ENCODE peak calls at places on chromosomes 7 and 10, in seven cellular contexts. One of them, this sample, is unnamed. For H3K4me1, the result is how much of the 10 kb centered on the place peaks cover.

GRCh38 chr7:98603010-98603777 is 13.9 kb upstream of the NPTX2 start:
- DNase-seq in PC-3: no peak
- DNase-seq in prostate gland: no peak
- DNase-seq in heart left ventricle: no peak
- DNase-seq in cardiac muscle cell: no peak
- DNase-seq in right cardiac atrium: no peak
- DNase-seq in breast epithelium: no peak
- DNase-seq in this sample: no peak

GRCh38 chr7:7595451-7595850 is 28.8 kb downstream of the MIOS start:
- DNase-seq in PC-3: peak
- DNase-seq in prostate gland: no peak
- DNase-seq in heart left ventricle: no peak
- DNase-seq in cardiac muscle cell: peak
- DNase-seq in right cardiac atrium: no peak
- DNase-seq in breast epithelium: no peak
- DNase-seq in this sample: peak

GRCh38 chr10:124428207-124428777 is 9.6 kb upstream of the OAT start:
- DNase-seq in PC-3: peak
- DNase-seq in prostate gland: no peak
- DNase-seq in heart left ventricle: no peak
- DNase-seq in cardiac muscle cell: no peak
- DNase-seq in right cardiac atrium: no peak
- DNase-seq in breast epithelium: no peak
- DNase-seq in this sample: no peak

GRCh38 chr10:11186330-11186729 is 168.7 kb downstream of the CELF2 start:
- DNase-seq in PC-3: no peak
- DNase-seq in prostate gland: no peak
- DNase-seq in heart left ventricle: no peak
- DNase-seq in cardiac muscle cell: no peak
- DNase-seq in right cardiac atrium: no peak
- DNase-seq in breast epithelium: no peak
- DNase-seq in this sample: no peak

GRCh38 chr7:82566752-82567151 is 123.2 kb upstream of the CACNA2D1 start:
- DNase-seq in PC-3: no peak
- DNase-seq in prostate gland: no peak
- DNase-seq in heart left ventricle: no peak
- DNase-seq in cardiac muscle cell: no peak
- DNase-seq in right cardiac atrium: peak
- DNase-seq in breast epithelium: no peak
- DNase-seq in this sample: no peak

GRCh38 chr10:132232981-132233380 is 46.2 kb downstream of the DPYSL4 start:
- DNase-seq in PC-3: no peak
- DNase-seq in prostate gland: no peak
- DNase-seq in heart left ventricle: no peak
- DNase-seq in cardiac muscle cell: no peak
- DNase-seq in right cardiac atrium: peak
- DNase-seq in breast epithelium: no peak
- DNase-seq in this sample: no peak

GRCh38 chr7:37488163-37488759 is 39.6 kb upstream of the ELMO1 start:
- DNase-seq in PC-3: no peak
- DNase-seq in prostate gland: no peak
- DNase-seq in heart left ventricle: no peak
- DNase-seq in cardiac muscle cell: no peak
- DNase-seq in right cardiac atrium: no peak
- DNase-seq in breast epithelium: no peak
- DNase-seq in this sample: no peak

GRCh38 chr10:5284311-5285057 is 80.3 kb upstream of the UCN3 start:
- DNase-seq in PC-3: peak
- DNase-seq in prostate gland: no peak
- DNase-seq in heart left ventricle: no peak
- DNase-seq in cardiac muscle cell: no peak
- DNase-seq in right cardiac atrium: no peak
- DNase-seq in breast epithelium: no peak
- DNase-seq in this sample: no peak

GRCh38 chr7:3597243-3597642 is 296.2 kb downstream of the SDK1 start:
- DNase-seq in PC-3: no peak
- DNase-seq in prostate gland: no peak
- DNase-seq in heart left ventricle: no peak
- DNase-seq in cardiac muscle cell: no peak
- DNase-seq in right cardiac atrium: no peak
- DNase-seq in breast epithelium: no peak
- DNase-seq in this sample: no peak

GRCh38 chr10:63145782-63146181 is 12.7 kb downstream of the NRBF2 start:
- DNase-seq in PC-3: no peak
- DNase-seq in prostate gland: no peak
- DNase-seq in heart left ventricle: no peak
- DNase-seq in cardiac muscle cell: no peak
- DNase-seq in right cardiac atrium: no peak
- DNase-seq in breast epithelium: no peak
- DNase-seq in this sample: no peak

GRCh38 chr7:122303971-122304603 is 463 bp downstream of the FEZF1 start:
- DNase-seq in PC-3: no peak
- DNase-seq in prostate gland: no peak
- DNase-seq in heart left ventricle: no peak
- DNase-seq in cardiac muscle cell: peak
- DNase-seq in right cardiac atrium: no peak
- DNase-seq in breast epithelium: no peak
- DNase-seq in this sample: no peak

GRCh38 chr10:48501226-48501625 is 103.6 kb downstream of the ARHGAP22 start:
- DNase-seq in PC-3: no peak
- DNase-seq in prostate gland: no peak
- DNase-seq in heart left ventricle: no peak
- DNase-seq in cardiac muscle cell: no peak
- DNase-seq in right cardiac atrium: no peak
- DNase-seq in breast epithelium: no peak
- DNase-seq in this sample: no peak

GRCh38 chr7:120055300-120055699 is 217.7 kb upstream of the KCND2 start:
- DNase-seq in PC-3: peak
- DNase-seq in prostate gland: no peak
- DNase-seq in heart left ventricle: no peak
- DNase-seq in cardiac muscle cell: no peak
- DNase-seq in right cardiac atrium: no peak
- DNase-seq in breast epithelium: no peak
- DNase-seq in this sample: no peak

GRCh38 chr10:72729528-72729927 is 37.6 kb downstream of the MCU start:
- DNase-seq in PC-3: no peak
- DNase-seq in prostate gland: no peak
- DNase-seq in heart left ventricle: no peak
- DNase-seq in cardiac muscle cell: no peak
- DNase-seq in right cardiac atrium: no peak
- DNase-seq in breast epithelium: no peak
- DNase-seq in this sample: no peak

GRCh38 chr10:32367793-32368453 is 21.0 kb upstream of the EPC1 start:
- DNase-seq in PC-3: peak
- DNase-seq in prostate gland: peak
- DNase-seq in heart left ventricle: peak
- DNase-seq in cardiac muscle cell: peak
- DNase-seq in right cardiac atrium: peak
- DNase-seq in breast epithelium: peak
- DNase-seq in this sample: peak

GRCh38 chr7:105521027-105521730 is 892 bp downstream of the PUS7 start:
- DNase-seq in PC-3: peak
- DNase-seq in prostate gland: peak
- DNase-seq in heart left ventricle: peak
- DNase-seq in cardiac muscle cell: peak
- DNase-seq in right cardiac atrium: peak
- DNase-seq in breast epithelium: peak
- DNase-seq in this sample: peak

GRCh38 chr7:120583835-120584586 is 273.9 kb downstream of the TSPAN12 start:
- DNase-seq in PC-3: peak
- DNase-seq in prostate gland: no peak
- DNase-seq in heart left ventricle: no peak
- DNase-seq in cardiac muscle cell: no peak
- DNase-seq in right cardiac atrium: no peak
- DNase-seq in breast epithelium: no peak
- DNase-seq in this sample: no peak

GRCh38 chr7:128829391-128830166 is 627 bp upstream of the FLNC start:
- DNase-seq in PC-3: peak
- DNase-seq in prostate gland: no peak
- DNase-seq in heart left ventricle: peak
- DNase-seq in cardiac muscle cell: peak
- DNase-seq in right cardiac atrium: peak
- DNase-seq in breast epithelium: no peak
- DNase-seq in this sample: no peak

GRCh38 chr10:60944159-60944909 is at the start of gene RHOBTB1:
- DNase-seq in PC-3: peak
- DNase-seq in prostate gland: peak
- DNase-seq in heart left ventricle: peak
- DNase-seq in cardiac muscle cell: peak
- DNase-seq in right cardiac atrium: peak
- DNase-seq in breast epithelium: peak
- DNase-seq in this sample: peak

GRCh38 chr10:33116293-33116697 is 158.3 kb upstream of the ITGB1 start:
- DNase-seq in PC-3: peak
- DNase-seq in prostate gland: no peak
- DNase-seq in heart left ventricle: no peak
- DNase-seq in cardiac muscle cell: peak
- DNase-seq in right cardiac atrium: no peak
- DNase-seq in breast epithelium: no peak
- DNase-seq in this sample: no peak

GRCh38 chr10:79595510-79595909 is 15.2 kb upstream of the SFTPA1 start:
- DNase-seq in PC-3: no peak
- DNase-seq in prostate gland: no peak
- DNase-seq in heart left ventricle: no peak
- DNase-seq in cardiac muscle cell: no peak
- DNase-seq in right cardiac atrium: no peak
- DNase-seq in breast epithelium: no peak
- DNase-seq in this sample: no peak

GRCh38 chr7:3380034-3380433 is 79.0 kb downstream of the SDK1 start:
- DNase-seq in PC-3: peak
- DNase-seq in prostate gland: no peak
- DNase-seq in heart left ventricle: no peak
- DNase-seq in cardiac muscle cell: no peak
- DNase-seq in right cardiac atrium: no peak
- DNase-seq in breast epithelium: no peak
- DNase-seq in this sample: no peak

GRCh38 chr10:60899266-60899665 is 44.7 kb downstream of the RHOBTB1 start:
- DNase-seq in PC-3: no peak
- DNase-seq in prostate gland: no peak
- DNase-seq in heart left ventricle: no peak
- DNase-seq in cardiac muscle cell: no peak
- DNase-seq in right cardiac atrium: no peak
- DNase-seq in breast epithelium: no peak
- DNase-seq in this sample: no peak

GRCh38 chr7:55472928-55473725 is 99.2 kb downstream of the VOPP1 start:
- DNase-seq in PC-3: no peak
- DNase-seq in prostate gland: no peak
- DNase-seq in heart left ventricle: no peak
- DNase-seq in cardiac muscle cell: no peak
- DNase-seq in right cardiac atrium: no peak
- DNase-seq in breast epithelium: no peak
- DNase-seq in this sample: no peak
- H3K4me1 ChIP-seq in PC-3: under half
- H3K4me1 ChIP-seq in prostate gland: under half
- H3K4me1 ChIP-seq in heart left ventricle: under half
- H3K4me1 ChIP-seq in cardiac muscle cell: under half
- H3K4me1 ChIP-seq in right cardiac atrium: under half
- H3K4me1 ChIP-seq in breast epithelium: under half
- H3K4me1 ChIP-seq in this sample: half or more

GRCh38 chr7:33039257-33039904 is 23.2 kb downstream of the NT5C3A start:
- DNase-seq in PC-3: no peak
- DNase-seq in prostate gland: no peak
- DNase-seq in heart left ventricle: no peak
- DNase-seq in cardiac muscle cell: no peak
- DNase-seq in right cardiac atrium: no peak
- DNase-seq in breast epithelium: no peak
- DNase-seq in this sample: peak

GRCh38 chr7:33043434-33043833 is 19.1 kb downstream of the NT5C3A start:
- DNase-seq in PC-3: no peak
- DNase-seq in prostate gland: no peak
- DNase-seq in heart left ventricle: peak
- DNase-seq in cardiac muscle cell: peak
- DNase-seq in right cardiac atrium: no peak
- DNase-seq in breast epithelium: no peak
- DNase-seq in this sample: no peak

GRCh38 chr7:33039905-33040292 is 22.7 kb downstream of the NT5C3A start:
- DNase-seq in PC-3: no peak
- DNase-seq in prostate gland: no peak
- DNase-seq in heart left ventricle: peak
- DNase-seq in cardiac muscle cell: no peak
- DNase-seq in right cardiac atrium: no peak
- DNase-seq in breast epithelium: no peak
- DNase-seq in this sample: no peak

GRCh38 chr7:33038639-33039038 is 23.9 kb downstream of the NT5C3A start:
- DNase-seq in PC-3: no peak
- DNase-seq in prostate gland: no peak
- DNase-seq in heart left ventricle: no peak
- DNase-seq in cardiac muscle cell: no peak
- DNase-seq in right cardiac atrium: no peak
- DNase-seq in breast epithelium: no peak
- DNase-seq in this sample: no peak

DNA sequence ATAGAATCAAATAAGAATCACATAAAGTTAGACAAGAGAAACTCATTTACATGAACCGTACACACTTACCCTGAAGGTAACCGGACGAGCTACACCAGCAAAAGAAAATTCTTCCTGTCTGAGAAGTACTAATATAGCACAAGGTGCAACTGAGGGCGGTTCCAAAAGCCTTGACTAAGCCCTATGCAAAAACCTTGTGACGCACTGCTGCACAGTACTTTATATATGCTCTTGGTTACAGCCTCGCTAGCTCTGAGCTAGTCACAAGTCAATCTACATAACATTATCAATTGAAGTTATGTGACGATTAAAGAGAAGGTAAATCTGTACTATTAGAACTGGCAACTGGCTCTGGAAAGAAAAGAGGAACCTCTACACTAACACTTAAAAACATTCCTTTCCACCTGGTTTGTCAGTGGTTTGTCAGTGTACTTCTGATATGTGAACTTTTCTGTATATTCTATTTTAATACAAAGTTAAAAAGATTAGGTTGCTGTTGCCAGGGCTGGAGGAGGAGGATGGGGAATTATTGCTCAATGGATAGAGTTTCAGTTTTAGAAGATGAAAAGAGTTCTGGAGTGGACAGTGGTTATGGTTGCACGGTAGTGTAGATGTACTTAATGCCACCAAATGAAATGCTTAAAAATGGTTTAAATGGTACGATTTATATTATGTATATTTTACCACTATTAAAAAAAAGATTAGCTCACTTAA is 21.6 kb downstream of the NT5C3A start:
- DNase-seq in PC-3: peak
- DNase-seq in prostate gland: peak
- DNase-seq in heart left ventricle: no peak
- DNase-seq in cardiac muscle cell: peak
- DNase-seq in right cardiac atrium: no peak
- DNase-seq in breast epithelium: no peak
- DNase-seq in this sample: peak
- H3K27ac ChIP-seq in PC-3: peak
- H3K27ac ChIP-seq in prostate gland: no peak
- H3K27ac ChIP-seq in heart left ventricle: peak
- H3K27ac ChIP-seq in cardiac muscle cell: peak
- H3K27ac ChIP-seq in right cardiac atrium: no peak
- H3K27ac ChIP-seq in breast epithelium: peak
- H3K27ac ChIP-seq in this sample: peak

GRCh38 chr10:108913300-108913699 is 1010.0 kb downstream of the XPNPEP1 start:
- DNase-seq in PC-3: peak
- DNase-seq in prostate gland: no peak
- DNase-seq in heart left ventricle: no peak
- DNase-seq in cardiac muscle cell: no peak
- DNase-seq in right cardiac atrium: no peak
- DNase-seq in breast epithelium: no peak
- DNase-seq in this sample: no peak
- H3K4me1 ChIP-seq in PC-3: under half
- H3K4me1 ChIP-seq in prostate gland: under half
- H3K4me1 ChIP-seq in heart left ventricle: under half
- H3K4me1 ChIP-seq in cardiac muscle cell: under half
- H3K4me1 ChIP-seq in right cardiac atrium: under half
- H3K4me1 ChIP-seq in breast epithelium: under half
- H3K4me1 ChIP-seq in this sample: under half

GRCh38 chr10:126073606-126074005 is 177.2 kb downstream of the FANK1 start:
- DNase-seq in PC-3: peak
- DNase-seq in prostate gland: no peak
- DNase-seq in heart left ventricle: no peak
- DNase-seq in cardiac muscle cell: no peak
- DNase-seq in right cardiac atrium: no peak
- DNase-seq in breast epithelium: no peak
- DNase-seq in this sample: no peak
- H3K27ac ChIP-seq in PC-3: peak
- H3K27ac ChIP-seq in prostate gland: no peak
- H3K27ac ChIP-seq in heart left ventricle: no peak
- H3K27ac ChIP-seq in cardiac muscle cell: no peak
- H3K27ac ChIP-seq in right cardiac atrium: no peak
- H3K27ac ChIP-seq in breast epithelium: no peak
- H3K27ac ChIP-seq in this sample: no peak

This sample was measured in CD4-positive, alpha-beta memory T cell.